ENCODE peak calls at places on chromosomes 6 and 20, in five cellular contexts. U is SK-N-SH, V is suprapubic skin, M is upper lobe of left lung, F is K562. P is an unnamed sample.

GRCh38 chr20:23248524-23248923 is 102.1 kb upstream of the NXT1 start:
- DNase-seq in U (no peak), V (no peak), M (no peak), F (no peak), P (no peak)

GRCh38 chr6:38375937-38376336 is 263.8 kb downstream of the BTBD9 start:
- DNase-seq in U (no peak), V (no peak), M (no peak), F (no peak), P (no peak)

GRCh38 chr6:105785412-105785811 is 300.7 kb upstream of the PRDM1 start:
- DNase-seq in U (no peak), V (no peak), M (no peak), F (no peak), P (no peak)

GRCh38 chr6:106107043-106107613 is 21.0 kb downstream of the PRDM1 start:
- DNase-seq in U (no peak), V (no peak), M (peak; percentile 84), F (no peak), P (no peak)

GRCh38 chr6:104522533-104522932 is 337.2 kb downstream of the HACE1 start:
- DNase-seq in U (no peak), V (no peak), M (no peak), F (no peak), P (no peak)

GRCh38 chr20:49990310-49990720 is 7.5 kb downstream of the SNAI1 start:
- DNase-seq in U (no peak), V (no peak), M (no peak), F (no peak), P (no peak)

GRCh38 chr6:115712562-115712961 is 348.1 kb downstream of the FRK start:
- DNase-seq in U (no peak), V (no peak), M (no peak), F (no peak), P (no peak)

GRCh38 chr6:160030103-160030502 is 61.2 kb downstream of the IGF2R start:
- DNase-seq in U (peak; percentile 22), V (no peak), M (no peak), F (no peak), P (peak; percentile 71)

GRCh38 chr6:30325150-30325872 is 1.4 kb upstream of the TRIM39 start:
- DNase-seq in U (peak; percentile 79), V (no peak), M (no peak), F (peak; percentile 78), P (peak; percentile 67)

GRCh38 chr20:11041396-11041795 is 367.6 kb upstream of the JAG1 start:
- DNase-seq in U (no peak), V (no peak), M (no peak), F (no peak), P (no peak)

GRCh38 chr20:58665606-58666005 is 14.5 kb downstream of the STX16 start:
- DNase-seq in U (no peak), V (no peak), M (no peak), F (no peak), P (no peak)

GRCh38 chr6:137486388-137486787 is 7.8 kb downstream of the OLIG3 start:
- DNase-seq in U (no peak), V (no peak), M (no peak), F (no peak), P (no peak)

GRCh38 chr20:32277361-32278198 is at the start of gene KIF3B:
- DNase-seq in U (peak; percentile 97), V (peak; percentile 91), M (peak; percentile 91), F (peak; percentile 95), P (peak; percentile 91)

GRCh38 chr20:3010985-3011723 is 32.3 kb upstream of the GNRH2 start:
- DNase-seq in U (no peak), V (no peak), M (no peak), F (no peak), P (no peak)

GRCh38 chr6:30819287-30819917 is 64.9 kb upstream of the DDR1 start:
- DNase-seq in U (no peak), V (no peak), M (no peak), F (no peak), P (no peak)

GRCh38 chr6:33742092-33742491 is 4.6 kb downstream of the IP6K3 start:
- DNase-seq in U (no peak), V (no peak), M (no peak), F (peak; percentile 45), P (no peak)

GRCh38 chr6:7787137-7787575 is 61.3 kb downstream of the BMP6 start:
- DNase-seq in U (no peak), V (no peak), M (no peak), F (no peak), P (peak; percentile 14)

GRCh38 chr6:165487950-165488349 is 175.1 kb downstream of the PDE10A start:
- DNase-seq in U (no peak), V (no peak), M (no peak), F (no peak), P (no peak)

GRCh38 chr6:50822078-50822476 is 3.4 kb downstream of the TFAP2B start:
- DNase-seq in U (no peak), V (no peak), M (no peak), F (no peak), P (no peak)

DNA sequence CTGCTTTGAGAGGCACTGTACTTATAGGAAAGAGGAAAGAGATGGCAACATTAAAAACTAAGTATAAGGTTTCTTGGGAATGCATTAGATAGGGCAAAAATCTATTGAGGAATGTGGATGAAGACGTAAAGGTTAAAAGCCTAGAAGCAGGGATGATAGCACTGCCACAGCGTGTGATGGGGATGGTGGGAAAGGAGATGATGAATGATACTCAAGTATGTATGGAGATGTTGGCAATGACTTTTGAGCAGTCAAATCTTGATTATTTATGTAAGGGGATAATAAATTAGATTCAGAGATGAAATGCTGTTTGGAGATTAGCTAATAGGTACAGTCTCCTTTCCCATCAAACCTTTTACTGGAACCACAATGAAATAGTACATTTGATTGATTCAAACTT is 432.8 kb downstream of the GRIK2 start:
- DNase-seq in U (no peak), V (no peak), M (no peak), F (no peak), P (no peak)
- TF ChIP-seq POLR2AphosphoS5 in U (no peak), V (no peak), M (no peak), F (no peak), P (no peak)

DNA sequence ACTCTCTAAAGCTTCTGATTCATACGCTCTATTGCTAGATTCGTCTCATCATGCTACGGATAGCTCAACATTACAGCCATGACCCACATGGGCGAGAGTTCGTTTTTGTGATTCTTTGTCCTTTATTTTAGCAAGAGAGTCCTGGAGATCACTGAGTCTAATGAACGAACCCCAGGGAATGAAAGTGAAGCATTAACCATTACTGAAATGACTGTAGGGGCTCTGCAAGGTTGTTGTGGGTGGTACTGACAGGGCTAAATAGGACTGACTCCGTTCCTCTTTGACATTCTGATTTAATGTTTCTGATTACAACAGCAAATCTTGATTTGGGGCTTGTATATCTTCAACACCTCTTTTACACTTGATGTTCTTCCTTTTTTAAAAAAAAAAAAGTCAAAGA is 13.7 kb upstream of the RTF2 start:
- DNase-seq in U (no peak), V (no peak), M (no peak), F (no peak), P (no peak)
- TF ChIP-seq EP300 in U (no peak), V (no peak), M (no peak), F (no peak), P (no peak)

DNA sequence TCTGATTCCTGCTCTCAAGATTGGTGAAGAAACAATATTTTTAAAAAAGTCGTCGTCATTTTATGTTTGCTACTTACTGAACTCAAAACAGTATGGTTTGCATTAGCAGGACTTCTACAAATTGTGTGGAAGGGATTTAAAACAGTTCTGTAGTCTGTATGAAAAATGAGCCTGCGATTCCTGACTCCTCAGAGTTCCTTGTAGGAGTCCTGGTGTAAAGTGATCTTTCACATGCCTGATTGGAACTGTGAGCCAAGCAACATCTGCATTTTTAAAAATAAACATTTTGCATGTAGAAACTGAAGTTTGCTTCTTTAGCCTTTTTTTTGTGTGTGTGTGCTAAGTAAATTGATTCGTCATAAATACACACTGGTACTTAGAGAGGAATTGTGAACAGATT is 297.7 kb upstream of the SOX4 start:
- DNase-seq in U (no peak), V (no peak), M (no peak), F (no peak), P (no peak)
- H3K27ac ChIP-seq in U (no peak overlapping the region), V (no peak overlapping the region), M (no peak overlapping the region), F (no peak overlapping the region), P (no peak overlapping the region)

DNA sequence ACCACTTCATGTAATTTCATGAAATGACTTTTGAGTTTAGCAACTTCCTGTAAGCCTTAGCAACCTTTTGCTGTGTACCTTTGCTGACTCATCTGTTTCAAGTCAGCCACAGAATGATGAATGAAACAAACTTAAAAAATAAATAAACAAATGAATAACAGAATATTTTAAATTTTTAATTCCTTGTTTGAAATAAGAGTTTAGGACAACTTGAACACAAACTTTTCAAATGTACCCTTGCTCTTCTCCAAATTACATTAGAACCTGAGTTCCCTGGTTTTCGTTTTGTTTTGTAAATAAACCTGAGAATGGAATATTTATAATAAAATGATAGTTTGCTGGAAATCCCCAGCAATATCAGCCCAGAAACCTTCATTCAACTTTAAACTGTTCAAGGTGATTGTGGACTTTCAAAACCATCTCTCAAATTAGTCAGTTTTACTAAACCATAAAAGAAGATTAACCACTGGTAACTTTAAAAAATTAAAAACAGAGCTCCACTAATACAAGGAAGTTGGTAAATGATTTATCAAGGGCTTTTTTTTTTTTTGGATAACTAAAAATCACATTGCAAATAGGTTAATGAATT is 10.1 kb downstream of the MBOAT1 start:
- DNase-seq in U (no peak), V (no peak), M (no peak), F (no peak), P (no peak)
- TF ChIP-seq POLR2AphosphoS5 in U (no peak), V (no peak), M (no peak), F (no peak), P (no peak)

GRCh38 chr6:25051083-25051482 is 115.3 kb upstream of the RIPOR2 start:
- DNase-seq in U (no peak), V (no peak), M (no peak), F (no peak), P (no peak)

GRCh38 chr6:25050356-25050755 is 114.6 kb upstream of the RIPOR2 start:
- DNase-seq in U (no peak), V (no peak), M (no peak), F (no peak), P (peak; percentile 22)

GRCh38 chr6:25042984-25043725 is 107.4 kb upstream of the RIPOR2 start:
- DNase-seq in U (no peak), V (no peak), M (no peak), F (no peak), P (no peak)

GRCh38 chr6:25042599-25042936 is 106.8 kb upstream of the RIPOR2 start:
- DNase-seq in U (no peak), V (no peak), M (no peak), F (no peak), P (no peak)

GRCh38 chr6:25046942-25047341 is 111.2 kb upstream of the RIPOR2 start:
- DNase-seq in U (no peak), V (no peak), M (no peak), F (no peak), P (no peak)
- TF ChIP-seq EP300 in U (no peak), V (no peak), M (no peak), F (no peak), P (no peak)

GRCh38 chr20:6533828-6534388 is 233.6 kb upstream of the BMP2 start:
- DNase-seq in U (no peak), V (no peak), M (no peak), F (no peak), P (no peak)
- H3K27ac ChIP-seq in U (no peak overlapping the region), V (no peak overlapping the region), M (no peak overlapping the region), F (no peak overlapping the region), P (peak overlapping the region; percentile 54)